ENCODE peak calls at places on chromosomes 2 and 18, in seven cellular contexts. B is iris pigment epithelial cell; J is amniotic epithelial cell; S is CD4-positive, alpha-beta T cell; W is neuronal stem cell; Q is stimulated activated CD4-positive, alpha-beta T cell treated with anti-CD3 and anti-CD28 coated beads, Interleukin-1b, Interleukin-23, amount 100 ng/mL, for 1 hour; P is erythroblast. H is an unnamed sample.

GRCh38 chr2:199903111-199903510 is 8.0 kb upstream of the C2orf69 start:
- DNase-seq in B (peak; percentile 6), J (no peak), S (no peak), W (no peak), Q (no peak), P (no peak), H (no peak)

GRCh38 chr2:57181315-57182038 is 865.1 kb upstream of the VRK2 start:
- DNase-seq in B (peak; percentile 69), J (peak; percentile 61), S (no peak), W (no peak), Q (no peak), P (no peak), H (no peak)

GRCh38 chr2:70043252-70043875 is 43.9 kb upstream of the PCBP1 start:
- DNase-seq in B (no peak), J (no peak), S (no peak), W (no peak), Q (no peak), P (no peak), H (no peak)

GRCh38 chr2:11075221-11075620 is 80.0 kb upstream of the SLC66A3 start:
- DNase-seq in B (no peak), J (no peak), S (no peak), W (no peak), Q (no peak), P (no peak), H (no peak)

GRCh38 chr2:168851674-168852320 is 38.4 kb downstream of the SPC25 start:
- DNase-seq in B (peak; percentile 91), J (peak; percentile 86), S (no peak), W (no peak), Q (no peak), P (peak; percentile 99), H (no peak)

GRCh38 chr2:209431701-209432100 is 7.9 kb downstream of the MAP2 start:
- DNase-seq in B (peak; percentile 43), J (no peak), S (no peak), W (no peak), Q (no peak), P (no peak), H (no peak)

GRCh38 chr2:128314026-128314347 is 4.7 kb downstream of the HS6ST1 start:
- DNase-seq in B (no peak), J (no peak), S (no peak), W (no peak), Q (no peak), P (no peak), H (no peak)

GRCh38 chr18:2337552-2338141 is 233.7 kb downstream of the METTL4 start:
- DNase-seq in B (peak; percentile 31), J (peak; percentile 7), S (peak; percentile 20), W (no peak), Q (peak; percentile 21), P (peak; percentile 56), H (no peak)

GRCh38 chr2:236875906-236876505 is 209.7 kb upstream of the COPS8 start:
- DNase-seq in B (no peak), J (no peak), S (no peak), W (no peak), Q (no peak), P (no peak), H (no peak)

GRCh38 chr2:187567126-187567525 is 12.9 kb upstream of the TFPI start:
- DNase-seq in B (peak; percentile 89), J (peak; percentile 87), S (no peak), W (no peak), Q (no peak), P (no peak), H (no peak)

GRCh38 chr2:166651080-166651675 is 157.1 kb upstream of the SCN7A start:
- DNase-seq in B (peak; percentile 82), J (peak; percentile 72), S (no peak), W (no peak), Q (no peak), P (no peak), H (no peak)

GRCh38 chr2:187497858-187498463 is 49.9 kb upstream of the CALCRL start:
- DNase-seq in B (no peak), J (no peak), S (no peak), W (no peak), Q (no peak), P (peak; percentile 14), H (no peak)

GRCh38 chr2:235135195-235135965 is 183.6 kb downstream of the SH3BP4 start:
- DNase-seq in B (no peak), J (no peak), S (no peak), W (no peak), Q (no peak), P (no peak), H (no peak)

GRCh38 chr18:48319796-48320638 is 89.2 kb downstream of the ZBTB7C start:
- DNase-seq in B (peak; percentile 33), J (peak; percentile 73), S (no peak), W (no peak), Q (no peak), P (no peak), H (no peak)

GRCh38 chr2:215313219-215313656 is 1.4 kb downstream of the ATIC start:
- DNase-seq in B (no peak), J (no peak), S (no peak), W (no peak), Q (no peak), P (no peak), H (no peak)

GRCh38 chr2:166180951-166181812 is 53.4 kb upstream of the SCN1A start:
- DNase-seq in B (peak; percentile 58), J (peak; percentile 55), S (no peak), W (peak; percentile 51), Q (no peak), P (peak; percentile 17), H (peak; percentile 50)

GRCh38 chr2:14220101-14220500 is 412.4 kb upstream of the LRATD1 start:
- DNase-seq in B (peak; percentile 37), J (no peak), S (no peak), W (no peak), Q (no peak), P (no peak), H (no peak)

GRCh38 chr2:47301277-47301618 is 101.7 kb upstream of the MSH2 start:
- DNase-seq in B (no peak), J (no peak), S (no peak), W (no peak), Q (no peak), P (no peak), H (no peak)

GRCh38 chr2:146634256-146635068 is 1210.4 kb upstream of the ACVR2A start:
- DNase-seq in B (peak; percentile 88), J (peak; percentile 67), S (no peak), W (no peak), Q (no peak), P (no peak), H (no peak)

GRCh38 chr18:75422341-75422910 is 5.1 kb downstream of the SMIM21 start:
- DNase-seq in B (peak; percentile 51), J (peak; percentile 70), S (no peak), W (no peak), Q (no peak), P (no peak), H (no peak)